ENCODE peak calls at places on chromosomes 11 and 22, in eight cellular contexts. V is right lobe of liver, E is body of pancreas, R is IMR-90, C is tibial nerve, I is transverse colon, Y is sigmoid colon, D is GM12878. T is an unnamed sample.

GRCh38 chr11:11849127-11849746 is 7.5 kb downstream of the USP47 start:
- DNase-seq in V (peak), Y (no peak), I (peak), R (peak), E (peak), D (peak), C (peak), T (peak)

GRCh38 chr11:14213006-14213405 is 146.0 kb downstream of the RRAS2 start:
- DNase-seq in R (no peak), I (no peak), E (no peak), D (no peak), Y (no peak), V (no peak), C (no peak), T (no peak)

GRCh38 chr11:120832609-120833221 is 191.2 kb upstream of the TBCEL start:
- DNase-seq in C (no peak), Y (no peak), I (no peak), E (no peak), V (no peak), R (no peak), D (no peak), T (no peak)

GRCh38 chr11:75553889-75554257 is 8.2 kb upstream of the SERPINH1 start:
- DNase-seq in E (no peak), V (no peak), I (no peak), R (no peak), Y (no peak), C (no peak), D (no peak), T (no peak)

GRCh38 chr22:50325444-50326224 is 1.2 kb downstream of the DENND6B start:
- DNase-seq in E (no peak), C (no peak), I (no peak), Y (no peak), R (no peak), V (no peak), D (no peak), T (no peak)

GRCh38 chr11:120667934-120668333 is 156.4 kb downstream of the GRIK4 start:
- DNase-seq in D (no peak), R (no peak), Y (no peak), C (no peak), I (no peak), V (no peak), E (no peak), T (no peak)

GRCh38 chr11:3197044-3197715 is 21.4 kb downstream of the MRGPRG start:
- DNase-seq in V (no peak), C (no peak), I (peak), E (no peak), D (no peak), Y (no peak), R (no peak), T (no peak)

GRCh38 chr11:46918778-46919513 is 596 bp upstream of the LRP4 start:
- DNase-seq in R (no peak), D (no peak), V (no peak), C (no peak), I (peak), E (no peak), Y (no peak), T (no peak)

GRCh38 chr22:33832558-33833151 is 87.6 kb downstream of the LARGE1 start:
- DNase-seq in Y (peak), R (no peak), E (peak), I (no peak), C (no peak), V (peak), D (no peak), T (peak)

GRCh38 chr11:96222102-96222501 is 120.9 kb downstream of the MAML2 start:
- DNase-seq in E (no peak), C (no peak), D (no peak), V (no peak), Y (no peak), R (peak), I (no peak), T (no peak)

GRCh38 chr11:65558785-65559509 is 788 bp upstream of the LTBP3 start:
- DNase-seq in V (no peak), D (no peak), I (no peak), R (peak), Y (peak), E (peak), C (no peak), T (peak)

GRCh38 chr22:20013382-20013871 is 3.2 kb downstream of the ARVCF start:
- DNase-seq in I (peak), V (peak), D (no peak), R (peak), E (peak), C (peak), Y (peak), T (peak)

GRCh38 chr11:7501251-7501650 is 12.5 kb upstream of the PPFIBP2 start:
- DNase-seq in C (no peak), V (no peak), E (no peak), I (no peak), Y (no peak), D (no peak), R (no peak), T (no peak)

DNA sequence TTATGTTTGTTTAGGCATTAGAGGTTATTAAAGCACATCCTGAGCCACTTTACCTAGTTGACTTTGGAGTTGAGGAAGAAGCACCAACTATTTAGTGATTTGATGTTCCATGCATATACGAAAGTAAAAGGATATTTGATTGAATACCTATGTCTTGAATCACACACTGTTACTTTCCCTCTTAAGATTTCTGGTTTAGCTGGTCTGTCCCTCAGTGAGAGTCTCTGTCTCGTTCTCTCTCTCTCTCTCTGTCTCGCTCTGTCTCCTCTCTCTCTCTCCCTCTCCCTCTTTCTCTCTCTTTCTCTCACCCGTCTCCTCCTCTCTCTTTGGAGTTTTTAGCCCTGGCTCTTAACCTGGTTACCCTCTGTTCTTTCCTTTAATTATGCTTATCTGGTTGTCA is 11.0 kb downstream of the CTNND1 start:
- DNase-seq in D (no peak), V (no peak), C (no peak), I (no peak), R (peak), E (no peak), Y (no peak), T (no peak)
- H3K27ac ChIP-seq in D (no peak), V (no peak), C (no peak), I (no peak), R (no peak), E (no peak), Y (no peak), T (no peak)

DNA sequence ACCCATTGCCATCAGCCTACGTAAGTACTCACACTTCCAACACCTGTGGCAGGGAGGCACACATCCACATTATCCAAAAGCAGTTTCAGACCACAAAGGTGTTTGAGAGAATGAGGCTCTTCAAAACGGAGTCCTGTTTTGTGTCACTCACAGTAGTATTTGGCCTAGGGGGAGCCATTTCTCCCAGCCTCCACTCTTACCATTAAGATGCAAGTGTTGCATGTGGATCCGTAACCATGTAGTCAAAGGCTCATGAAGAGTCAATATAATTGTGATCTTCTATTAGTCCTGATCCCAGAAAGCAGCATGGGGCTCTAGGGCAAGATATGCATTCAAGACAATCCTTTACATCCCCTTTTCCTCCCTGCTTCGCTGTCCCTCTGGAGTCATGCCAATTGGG is 41.5 kb downstream of the IL10RA start:
- DNase-seq in I (no peak), Y (no peak), D (no peak), R (no peak), C (no peak), V (no peak), E (no peak), T (no peak)
- H3K4me3 ChIP-seq in I (no peak), Y (no peak), D (no peak), R (no peak), C (no peak), V (no peak), E (no peak), T (no peak)

DNA sequence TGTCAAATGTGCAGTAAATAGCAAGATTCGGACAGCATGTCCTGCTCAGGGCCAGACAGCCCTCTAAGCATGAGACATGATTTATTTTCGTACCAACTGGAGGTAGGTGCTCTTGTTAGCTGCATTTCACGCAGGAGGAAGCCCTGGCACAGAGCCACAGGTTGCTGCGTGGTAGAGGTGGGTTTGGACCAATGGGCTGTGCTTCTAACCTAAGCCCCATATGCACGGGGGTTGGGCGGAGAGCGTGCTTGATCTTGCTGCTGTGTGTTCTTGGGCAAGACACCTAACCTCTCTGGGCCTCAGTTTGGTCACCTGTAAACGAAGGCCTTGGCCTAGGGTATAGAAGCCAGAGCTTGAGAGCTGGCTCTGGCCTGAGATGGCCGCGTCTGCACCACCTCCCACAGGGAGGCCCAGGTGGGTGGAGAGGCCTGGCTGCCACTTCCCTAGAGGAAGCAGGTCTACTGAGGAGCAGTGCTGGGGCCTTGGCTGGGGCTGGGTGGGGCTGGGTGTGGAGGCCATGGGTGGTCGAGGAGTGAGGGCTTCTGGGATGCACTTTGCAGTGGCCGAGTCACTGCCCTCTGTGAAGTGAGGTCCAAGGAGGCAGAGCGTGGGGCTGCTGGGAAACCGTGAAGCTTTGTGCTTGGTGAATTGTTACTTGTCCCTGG is 38.5 kb upstream of the GRAMD4 start:
- DNase-seq in V (peak), I (peak), C (peak), E (no peak), D (no peak), R (no peak), Y (peak), T (no peak)
- TF ChIP-seq POLR2A in V (no peak), I (no peak), C (no peak), E (no peak), D (no peak), R (no peak), Y (no peak), T (no peak)

DNA sequence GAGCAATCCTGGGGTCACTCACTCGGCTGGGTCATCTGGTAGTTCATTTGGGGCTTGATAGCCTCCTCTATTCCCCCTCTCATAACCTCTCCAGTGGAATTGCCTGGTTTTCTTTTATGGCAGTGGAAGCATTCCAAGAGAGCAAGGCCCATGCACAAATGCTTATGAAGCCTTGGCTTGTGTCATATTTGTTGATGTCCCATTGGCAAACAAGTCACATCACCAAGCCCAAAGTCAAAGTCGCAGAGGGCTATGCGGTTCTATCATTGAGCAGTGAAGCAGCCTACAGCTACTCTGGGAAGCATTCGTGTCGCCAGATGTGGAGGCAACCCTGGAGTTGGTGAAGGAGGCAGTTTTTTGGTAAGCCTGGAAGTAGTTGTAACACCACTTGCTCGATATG is 12.3 kb downstream of the KCTD14 start:
- DNase-seq in E (no peak), Y (no peak), R (no peak), I (no peak), D (no peak), V (no peak), C (no peak), T (no peak)
- H3K27ac ChIP-seq in E (no peak), Y (no peak), R (no peak), I (no peak), D (no peak), V (no peak), C (no peak), T (no peak)

DNA sequence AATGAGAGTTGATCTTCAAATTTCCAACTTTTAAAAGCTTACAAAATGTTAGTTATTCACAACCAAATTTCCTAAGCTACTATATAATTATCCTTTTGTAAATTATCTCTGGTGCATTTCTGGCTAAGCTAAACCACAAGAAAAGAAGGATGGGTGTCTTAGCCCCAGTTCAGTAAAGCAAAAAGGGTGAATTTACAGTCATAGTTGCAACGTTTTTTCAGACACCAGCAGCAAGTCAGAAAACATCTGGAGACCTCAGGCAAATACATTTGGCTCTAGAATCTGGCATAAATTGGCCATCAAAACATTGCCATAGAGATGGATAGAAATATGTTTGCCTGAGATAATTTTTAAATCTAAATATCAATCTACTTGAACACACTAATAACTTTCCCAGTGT is 257.0 kb downstream of the GUCY1A2 start:
- DNase-seq in C (no peak), I (no peak), Y (no peak), V (no peak), E (no peak), R (no peak), D (no peak), T (no peak)
- H3K4me3 ChIP-seq in C (no peak), I (no peak), Y (no peak), V (no peak), E (no peak), R (no peak), D (no peak), T (no peak)

GRCh38 chr22:31289335-31289734 is 3.0 kb downstream of the PIK3IP1 start:
- DNase-seq in R (no peak), V (no peak), D (no peak), Y (peak), E (no peak), I (peak), C (no peak), T (no peak)

GRCh38 chr22:31291403-31291715 is 929 bp downstream of the PIK3IP1 start:
- DNase-seq in I (no peak), Y (no peak), E (no peak), R (no peak), V (no peak), C (no peak), D (no peak), T (no peak)

GRCh38 chr22:31288496-31289235 is 3.6 kb downstream of the PIK3IP1 start:
- DNase-seq in C (no peak), R (no peak), E (no peak), V (no peak), I (no peak), D (no peak), Y (peak), T (no peak)

GRCh38 chr22:31291716-31292644 is at the start of gene PIK3IP1:
- DNase-seq in E (peak), D (peak), R (peak), C (peak), I (peak), V (peak), Y (peak), T (peak)

GRCh38 chr22:31290494-31291402 is 1.5 kb downstream of the PIK3IP1 start:
- DNase-seq in E (peak), C (peak), Y (peak), R (peak), V (peak), I (peak), D (peak), T (peak)
- TF ChIP-seq POLR2A in E (peak), C (peak), Y (peak), R (peak), V (peak), I (peak), D (peak), T (peak)

GRCh38 chr11:35163209-35163608 is 24.2 kb downstream of the CD44 start:
- DNase-seq in E (no peak), C (no peak), I (no peak), R (no peak), D (no peak), Y (no peak), V (no peak), T (no peak)
- H3K27ac ChIP-seq in E (no peak), C (no peak), I (peak), R (peak), D (no peak), Y (peak), V (no peak), T (no peak)

GRCh38 chr11:58963551-58964075 is 24.3 kb downstream of the GLYATL1 start:
- DNase-seq in V (peak), R (peak), C (no peak), D (no peak), I (no peak), Y (no peak), E (peak), T (peak)
- H3K4me3 ChIP-seq in V (peak), R (peak), C (no peak), D (no peak), I (no peak), Y (no peak), E (no peak), T (no peak)

GRCh38 chr11:59545179-59546020 is 34.1 kb downstream of the OR4D9 start:
- DNase-seq in R (peak), V (no peak), Y (no peak), I (no peak), D (no peak), E (no peak), C (no peak), T (no peak)
- TF ChIP-seq POLR2A in R (no peak), V (no peak), Y (no peak), I (no peak), D (no peak), E (no peak), C (no peak), T (no peak)